ENCODE peak calls at places on chromosomes 11 and 22, in ten cellular contexts. G, U, C, M, A, E, P, Q, H and J are unnamed samples.

GRCh38 chr11:129694966-129695365 is 120.7 kb upstream of the TMEM45B start:
- DNase-seq in G (no peak), U (no peak), C (no peak), M (no peak), A (no peak), E (no peak), P (no peak), Q (no peak), H (no peak), J (no peak)

GRCh38 chr11:133894956-133895549 is 49.7 kb upstream of the SPATA19 start:
- DNase-seq in G (no peak), U (no peak), C (no peak), M (peak), A (no peak), E (no peak), P (no peak), Q (no peak), H (no peak), J (peak)

GRCh38 chr11:130808541-130808940 is 107.7 kb downstream of the SNX19 start:
- DNase-seq in G (no peak), U (no peak), C (no peak), M (no peak), A (no peak), E (no peak), P (peak), Q (no peak), H (no peak), J (no peak)

GRCh38 chr11:130428271-130428670 is at the start of gene ADAMTS8:
- DNase-seq in G (no peak), U (no peak), C (no peak), M (peak), A (no peak), E (no peak), P (no peak), Q (no peak), H (no peak), J (peak)

GRCh38 chr22:35488513-35488912 is 52.1 kb upstream of the RASD2 start:
- DNase-seq in G (no peak), U (no peak), C (no peak), M (no peak), A (no peak), E (no peak), P (no peak), Q (no peak), H (no peak), J (no peak)

GRCh38 chr11:326842-327580 is 6.4 kb upstream of the IFITM3 start:
- DNase-seq in G (no peak), U (peak), C (peak), M (no peak), A (no peak), E (peak), P (peak), Q (no peak), H (peak), J (no peak)

GRCh38 chr22:49021926-49022815 is 805.5 kb downstream of the BRD1 start:
- DNase-seq in G (peak), U (no peak), C (no peak), M (no peak), A (no peak), E (no peak), P (no peak), Q (no peak), H (peak), J (no peak)

GRCh38 chr22:26542831-26543230 is 30.6 kb upstream of the TFIP11 start:
- DNase-seq in G (no peak), U (peak), C (no peak), M (no peak), A (no peak), E (no peak), P (no peak), Q (no peak), H (no peak), J (no peak)

GRCh38 chr11:45483361-45483760 is 182.1 kb downstream of the CHST1 start:
- DNase-seq in G (no peak), U (no peak), C (no peak), M (no peak), A (no peak), E (no peak), P (no peak), Q (no peak), H (no peak), J (no peak)

GRCh38 chr22:28951969-28952521 is 68.7 kb downstream of the ZNRF3 start:
- DNase-seq in G (no peak), U (no peak), C (no peak), M (no peak), A (no peak), E (no peak), P (peak), Q (no peak), H (no peak), J (peak)

GRCh38 chr11:12799373-12799835 is 125.2 kb downstream of the TEAD1 start:
- DNase-seq in G (no peak), U (no peak), C (no peak), M (no peak), A (no peak), E (no peak), P (peak), Q (no peak), H (no peak), J (no peak)

GRCh38 chr11:128926000-128926399 is 16.7 kb downstream of the TP53AIP1 start:
- DNase-seq in G (no peak), U (no peak), C (no peak), M (no peak), A (no peak), E (no peak), P (no peak), Q (no peak), H (peak), J (no peak)

GRCh38 chr22:24894220-24894975 is 52.1 kb downstream of the LHFPL7 start:
- DNase-seq in G (peak), U (no peak), C (peak), M (peak), A (peak), E (no peak), P (peak), Q (no peak), H (no peak), J (no peak)

GRCh38 chr11:34631737-34632104 is 10.8 kb downstream of the EHF start:
- DNase-seq in G (peak), U (no peak), C (no peak), M (no peak), A (no peak), E (no peak), P (no peak), Q (no peak), H (no peak), J (no peak)

GRCh38 chr11:8867035-8867434 is 44.0 kb upstream of the AKIP1 start:
- DNase-seq in G (no peak), U (no peak), C (no peak), M (no peak), A (no peak), E (no peak), P (peak), Q (no peak), H (no peak), J (no peak)

GRCh38 chr11:46015941-46016340 is 93.5 kb downstream of the LARGE2 start:
- DNase-seq in G (no peak), U (no peak), C (no peak), M (no peak), A (no peak), E (no peak), P (no peak), Q (no peak), H (no peak), J (no peak)

DNA sequence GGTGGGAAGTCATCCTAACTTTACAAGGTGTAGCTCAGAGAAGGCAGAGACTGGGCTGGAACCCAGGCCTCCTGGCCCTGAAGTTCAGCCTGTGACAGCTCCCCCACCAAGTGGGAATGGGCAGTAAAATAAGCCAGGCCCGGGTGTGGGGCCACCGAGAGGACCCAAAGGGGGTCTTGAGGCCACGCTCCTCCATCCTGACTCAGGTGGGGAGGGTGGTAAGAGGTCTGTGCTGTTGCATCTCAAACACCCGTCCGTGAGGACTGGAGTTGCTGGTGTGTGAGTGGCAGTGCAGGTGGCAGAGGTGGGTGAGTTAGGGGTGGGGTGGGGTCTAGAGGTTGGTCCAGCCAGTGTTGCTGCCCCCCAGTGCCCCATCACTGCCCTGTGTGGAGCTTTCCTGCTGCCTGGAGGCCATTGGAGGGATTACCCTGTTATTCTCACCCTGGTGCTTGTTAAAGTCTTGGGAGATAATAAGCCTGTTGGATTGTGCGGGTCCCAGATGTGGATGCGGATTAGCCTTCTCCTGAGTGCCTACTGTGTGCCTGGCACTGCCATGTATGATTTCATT is 12.7 kb downstream of the SERPINH1 start:
- DNase-seq in G (no peak), U (no peak), C (no peak), M (no peak), A (no peak), E (no peak), P (no peak), Q (no peak), H (no peak), J (no peak)
- TF ChIP-seq CTCF in G (no peak), U (no peak), C (no peak), M (no peak), A (no peak), E (no peak), P (peak), Q (no peak), H (no peak), J (no peak)

GRCh38 chr11:66150725-66151124 is 80.7 kb downstream of the PACS1 start:
- DNase-seq in G (no peak), U (no peak), C (no peak), M (no peak), A (no peak), E (no peak), P (no peak), Q (no peak), H (no peak), J (no peak)
- TF ChIP-seq CTCF in G (no peak), U (no peak), C (no peak), M (no peak), A (no peak), E (no peak), P (no peak), Q (no peak), H (no peak), J (no peak)

DNA sequence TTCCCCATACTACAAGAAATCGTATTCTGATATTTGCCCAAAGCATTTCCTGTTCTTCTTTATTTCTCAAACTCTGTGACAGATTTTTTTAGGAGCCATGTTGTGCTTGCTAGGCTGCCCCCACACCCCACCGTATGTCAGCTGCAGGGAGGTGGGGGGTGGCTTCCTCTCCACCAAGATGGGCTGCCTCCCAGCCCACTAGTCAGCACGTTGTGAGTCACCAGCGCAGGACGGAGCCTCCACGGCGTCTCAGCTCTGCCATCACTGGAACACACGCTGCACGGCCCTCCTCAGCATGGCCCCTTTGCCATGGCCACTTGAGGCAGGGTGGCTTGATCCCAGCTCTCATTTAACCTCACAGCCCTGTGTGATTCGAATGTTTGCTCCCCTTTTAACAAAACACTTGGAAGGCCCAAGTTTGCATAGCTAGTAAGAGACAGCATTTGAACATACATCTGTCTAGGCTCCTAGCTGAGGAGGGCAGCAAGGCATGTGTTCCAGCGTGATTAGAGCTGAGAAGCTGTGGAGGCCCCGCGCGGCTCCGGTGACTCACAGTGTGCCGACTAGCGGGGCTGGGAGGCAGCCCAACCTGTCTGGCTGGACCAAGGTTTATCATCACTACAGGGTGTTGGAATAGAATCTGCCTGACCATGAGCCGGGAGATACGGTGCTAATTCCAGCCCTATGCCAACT is 180.7 kb upstream of the NCAM1 start:
- DNase-seq in G (no peak), U (no peak), C (no peak), M (no peak), A (peak), E (no peak), P (no peak), Q (no peak), H (no peak), J (no peak)
- TF ChIP-seq CTCF in G (no peak), U (no peak), C (no peak), M (no peak), A (no peak), E (no peak), P (no peak), Q (no peak), H (no peak), J (no peak)

GRCh38 chr22:37752189-37753061 is 55.3 kb upstream of the GCAT start:
- DNase-seq in G (peak), U (no peak), C (peak), M (no peak), A (peak), E (no peak), P (peak), Q (peak), H (peak), J (peak)
- TF ChIP-seq CTCF in G (peak), U (no peak), C (no peak), M (no peak), A (no peak), E (no peak), P (peak), Q (no peak), H (no peak), J (no peak)

GRCh38 chr11:72751293-72752087 is 718 bp downstream of the ARAP1 start:
- DNase-seq in G (no peak), U (no peak), C (no peak), M (no peak), A (no peak), E (no peak), P (no peak), Q (no peak), H (peak), J (no peak)

GRCh38 chr11:72752088-72752914 is at the start of gene ARAP1:
- DNase-seq in G (peak), U (peak), C (peak), M (peak), A (peak), E (no peak), P (peak), Q (peak), H (peak), J (peak)

GRCh38 chr11:72754149-72754543 is 1.9 kb upstream of the ARAP1 start:
- DNase-seq in G (no peak), U (no peak), C (no peak), M (no peak), A (no peak), E (no peak), P (no peak), Q (no peak), H (no peak), J (no peak)

GRCh38 chr11:72754544-72755155 is 2.4 kb upstream of the ARAP1 start:
- DNase-seq in G (no peak), U (no peak), C (no peak), M (no peak), A (no peak), E (no peak), P (no peak), Q (no peak), H (no peak), J (no peak)

GRCh38 chr11:72753341-72754148 is 1.3 kb upstream of the ARAP1 start:
- DNase-seq in G (no peak), U (no peak), C (peak), M (no peak), A (no peak), E (no peak), P (no peak), Q (no peak), H (no peak), J (no peak)
- TF ChIP-seq CTCF in G (no peak), U (no peak), C (no peak), M (no peak), A (no peak), E (no peak), P (peak), Q (no peak), H (no peak), J (no peak)